ENCODE peak calls at places on chromosome 12, in seven cellular contexts. H is ascending aorta, V is endothelial cell of umbilical vein, Q is upper lobe of right lung, L is left lung, J is uterus, S is kidney. T is an unnamed sample.

GRCh38 chr12:32016680-32017482 is 57.7 kb downstream of the RESF1 start:
- DNase-seq in Q (no peak), S (no peak), V (no peak), J (no peak), L (no peak), H (no peak), T (no peak)

GRCh38 chr12:30847259-30847658 is 79.3 kb upstream of the TSPAN11 start:
- DNase-seq in S (no peak), V (peak; percentile 59), L (no peak), J (no peak), Q (no peak), H (no peak), T (no peak)

GRCh38 chr12:63078911-63079310 is 72.1 kb downstream of the AVPR1A start:
- DNase-seq in H (no peak), S (no peak), V (no peak), J (no peak), L (no peak), Q (no peak), T (no peak)

GRCh38 chr12:113276946-113277500 is 55.8 kb downstream of the TPCN1 start:
- DNase-seq in L (peak; percentile 23), S (no peak), Q (peak; percentile 40), V (no peak), J (no peak), H (no peak), T (no peak)

GRCh38 chr12:55957106-55957859 is 8.6 kb downstream of the PMEL start:
- DNase-seq in Q (no peak), S (no peak), J (peak; percentile 25), L (peak; percentile 50), V (no peak), H (no peak), T (no peak)

GRCh38 chr12:124259168-124260066 is 35.5 kb upstream of the RFLNA start:
- DNase-seq in J (no peak), Q (no peak), H (no peak), S (no peak), L (no peak), V (no peak), T (no peak)

GRCh38 chr12:128911861-128912260 is 58.6 kb downstream of the GLT1D1 start:
- DNase-seq in J (no peak), L (no peak), Q (no peak), S (no peak), H (no peak), V (no peak), T (no peak)

GRCh38 chr12:79451988-79452387 is 238.8 kb downstream of the PAWR start:
- DNase-seq in V (peak; percentile 99), H (peak; percentile 49), Q (no peak), L (peak; percentile 41), J (peak; percentile 86), S (peak; percentile 76), T (no peak)

GRCh38 chr12:25242981-25243764 is 7.6 kb downstream of the KRAS start:
- DNase-seq in J (no peak), Q (no peak), H (no peak), V (peak; percentile 25), S (no peak), L (no peak), T (no peak)

GRCh38 chr12:63862187-63863107 is 17.9 kb downstream of the SRGAP1 start:
- DNase-seq in S (no peak), J (no peak), H (no peak), L (no peak), V (peak; percentile 19), Q (no peak), T (no peak)

GRCh38 chr12:91613223-91613779 is 430.7 kb upstream of the DCN start:
- DNase-seq in L (no peak), V (no peak), J (peak; percentile 71), H (no peak), Q (no peak), S (no peak), T (no peak)

GRCh38 chr12:53171725-53172329 is 8.7 kb upstream of the ZNF740 start:
- DNase-seq in J (peak; percentile 55), H (no peak), L (no peak), S (no peak), V (no peak), Q (no peak), T (no peak)

GRCh38 chr12:53172352-53172751 is 8.2 kb upstream of the ZNF740 start:
- DNase-seq in S (no peak), H (no peak), V (no peak), L (no peak), Q (no peak), J (peak; percentile 63), T (no peak)

GRCh38 chr12:53173085-53173715 is 7.3 kb upstream of the ZNF740 start:
- DNase-seq in H (no peak), V (no peak), J (no peak), Q (no peak), S (no peak), L (no peak), T (no peak)

GRCh38 chr12:53176750-53177149 is 3.8 kb upstream of the ZNF740 start:
- DNase-seq in H (no peak), L (no peak), Q (no peak), V (no peak), J (no peak), S (no peak), T (no peak)

DNA sequence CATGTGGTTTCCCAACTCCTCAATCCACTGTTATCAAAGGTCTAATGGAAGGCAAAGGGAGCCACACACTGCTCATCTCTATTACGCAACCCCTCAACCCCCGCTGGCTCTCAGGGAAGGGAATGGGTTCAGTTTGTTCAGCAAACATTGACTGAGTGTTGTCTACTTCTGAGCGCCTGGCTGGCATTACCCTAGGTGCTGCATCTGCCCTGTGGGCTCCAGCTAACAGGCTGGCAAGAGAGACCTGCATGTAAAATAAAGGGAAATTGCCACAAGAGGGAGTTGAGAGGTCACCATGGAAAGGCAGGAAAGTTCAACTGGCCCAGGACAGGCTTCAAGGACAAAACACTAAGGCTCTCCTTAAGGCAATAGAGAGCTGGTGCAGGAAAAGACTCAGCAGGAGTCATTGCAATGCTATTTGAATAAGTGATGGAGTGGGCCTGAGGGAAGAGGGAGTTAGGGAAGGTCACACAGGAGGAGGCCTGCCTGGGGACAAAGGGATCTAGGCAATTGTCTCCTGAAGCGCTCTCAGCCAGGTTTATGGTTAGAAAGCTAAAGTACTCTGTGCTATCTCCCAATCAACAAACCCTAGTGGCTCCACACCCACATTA is 5.5 kb upstream of the ZNF740 start:
- DNase-seq in V (peak; percentile 28), J (no peak), H (no peak), S (no peak), L (no peak), Q (no peak), T (no peak)
- TF ChIP-seq CTCF in V (peak; percentile 25), J (no peak), H (no peak), S (peak; percentile 39), L (peak; percentile 19), Q (peak; percentile 26), T (no peak)

DNA sequence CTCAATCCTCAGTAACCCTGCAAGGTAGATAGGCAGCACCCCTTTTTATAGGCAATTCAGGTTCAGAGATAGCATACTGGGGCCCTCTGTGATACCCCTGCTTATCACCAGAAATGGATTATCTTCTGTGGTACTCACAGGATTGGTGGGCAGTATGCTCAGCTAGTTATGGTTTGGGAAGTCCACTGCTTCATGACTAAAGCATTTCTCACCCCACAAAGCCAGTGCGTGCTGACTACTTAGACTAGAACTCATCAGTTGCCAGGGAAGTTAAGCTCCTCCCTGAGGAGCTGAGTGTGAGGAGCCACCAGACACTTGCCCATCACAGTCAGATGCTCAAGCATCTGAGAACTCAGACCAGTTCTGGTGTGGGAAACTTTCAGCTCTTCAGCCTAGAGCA is 76.3 kb downstream of the SCAF11 start:
- DNase-seq in J (no peak), H (no peak), V (no peak), Q (no peak), L (no peak), S (no peak), T (no peak)
- H3K27ac ChIP-seq in J (no peak overlapping the region), H (no peak overlapping the region), V (no peak overlapping the region), Q (no peak overlapping the region), L (no peak overlapping the region), S (no peak overlapping the region), T (no peak overlapping the region)

DNA sequence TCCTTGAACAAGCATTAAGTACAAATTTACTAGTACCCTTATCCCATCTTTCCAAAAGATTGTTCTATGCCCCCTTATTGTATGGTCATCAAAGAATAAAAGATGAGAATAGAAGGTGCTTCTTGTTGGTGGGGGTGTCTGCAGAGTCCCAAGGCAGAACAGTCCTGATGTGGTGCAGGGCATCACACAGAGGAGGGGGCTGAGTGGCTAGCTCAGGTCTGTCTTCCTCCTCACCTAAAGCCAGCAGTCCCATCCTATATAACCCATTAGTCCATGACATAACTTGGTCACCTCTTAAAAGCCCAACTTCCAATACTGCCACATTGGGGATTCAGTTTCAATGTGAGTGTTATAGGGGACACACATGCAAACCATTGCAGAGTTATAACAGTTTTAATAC is 9.9 kb downstream of the LRRC10 start:
- DNase-seq in S (no peak), L (no peak), H (no peak), Q (no peak), V (no peak), J (no peak), T (no peak)
- H3K36me3 ChIP-seq in S (peaks cover 47% of the 10 kb centered on the region), L (peaks cover 79% of the 10 kb centered on the region), H (peaks cover 45% of the 10 kb centered on the region), Q (peaks cover 77% of the 10 kb centered on the region), V (peaks cover 18% of the 10 kb centered on the region), J (no peaks in the 10 kb centered on the region), T (peaks cover 40% of the 10 kb centered on the region)

GRCh38 chr12:50101663-50102062 is 2.1 kb upstream of the GPD1 start:
- DNase-seq in V (peak; percentile 22), Q (no peak), J (no peak), H (no peak), L (no peak), S (no peak), T (no peak)
- TF ChIP-seq CTCF in V (peak; percentile 45), Q (peak; percentile 44), J (no peak), H (no peak), L (peak; percentile 18), S (peak; percentile 32), T (no peak)

GRCh38 chr12:3281588-3282150 is 204.5 kb downstream of the TSPAN9 start:
- DNase-seq in J (no peak), V (no peak), L (no peak), S (no peak), Q (no peak), H (no peak), T (no peak)
- H3K27ac ChIP-seq in J (no peak overlapping the region), V (no peak overlapping the region), L (no peak overlapping the region), S (no peak overlapping the region), Q (no peak overlapping the region), H (no peak overlapping the region), T (no peak overlapping the region)

T was measured in CD8-positive, alpha-beta T cell.